ENCODE peak calls at places on chromosomes 4 and X, in five cellular contexts. One of them, this sample, is unnamed.

GRCh38 chr4:153782567-153782966 is 6.3 kb downstream of the SFRP2 start:
- DNase-seq in HCT116: no peak
- DNase-seq in stomach: no peak
- DNase-seq in Caco-2: no peak
- DNase-seq in transverse colon: no peak
- DNase-seq in this sample: no peak

GRCh38 chrX:111503594-111503993 is 7.9 kb upstream of the SERTM2 start:
- DNase-seq in transverse colon: no peak
- DNase-seq in HCT116: no peak
- DNase-seq in stomach: no peak
- DNase-seq in Caco-2: no peak
- DNase-seq in this sample: no peak

GRCh38 chr4:169941141-169941540 is 85.1 kb downstream of the MFAP3L start:
- DNase-seq in Caco-2: no peak
- DNase-seq in stomach: no peak
- DNase-seq in transverse colon: no peak
- DNase-seq in HCT116: no peak
- DNase-seq in this sample: no peak

GRCh38 chr4:78496021-78496643 is 55.4 kb upstream of the ANXA3 start:
- DNase-seq in transverse colon: no peak
- DNase-seq in Caco-2: no peak
- DNase-seq in stomach: no peak
- DNase-seq in HCT116: no peak
- DNase-seq in this sample: no peak

GRCh38 chrX:122817321-122817720 is 366.8 kb upstream of the GRIA3 start:
- DNase-seq in Caco-2: no peak
- DNase-seq in stomach: no peak
- DNase-seq in transverse colon: no peak
- DNase-seq in HCT116: no peak
- DNase-seq in this sample: no peak

GRCh38 chrX:151370906-151371305 is 26.1 kb upstream of the VMA21 start:
- DNase-seq in stomach: no peak
- DNase-seq in transverse colon: no peak
- DNase-seq in HCT116: no peak
- DNase-seq in Caco-2: no peak
- DNase-seq in this sample: no peak

GRCh38 chrX:13428055-13428786 is 108.4 kb upstream of the ATXN3L start:
- DNase-seq in transverse colon: no peak
- DNase-seq in stomach: no peak
- DNase-seq in HCT116: peak; percentile 26
- DNase-seq in Caco-2: no peak
- DNase-seq in this sample: no peak

GRCh38 chrX:34927866-34928265 is 14.7 kb upstream of the FAM47B start:
- DNase-seq in transverse colon: no peak
- DNase-seq in stomach: no peak
- DNase-seq in Caco-2: no peak
- DNase-seq in HCT116: no peak
- DNase-seq in this sample: no peak

GRCh38 chr4:41430796-41431195 is 107.2 kb upstream of the LIMCH1 start:
- DNase-seq in stomach: no peak
- DNase-seq in transverse colon: no peak
- DNase-seq in Caco-2: no peak
- DNase-seq in HCT116: no peak
- DNase-seq in this sample: peak; percentile 38

GRCh38 chrX:12962041-12962504 is 12.8 kb upstream of the TMSB4X start:
- DNase-seq in Caco-2: no peak
- DNase-seq in stomach: no peak
- DNase-seq in HCT116: no peak
- DNase-seq in transverse colon: no peak
- DNase-seq in this sample: no peak

GRCh38 chr4:1727117-1728031 is 6.1 kb downstream of the TACC3 start:
- DNase-seq in Caco-2: no peak
- DNase-seq in HCT116: no peak
- DNase-seq in stomach: peak; percentile 67
- DNase-seq in transverse colon: peak; percentile 54
- DNase-seq in this sample: peak; percentile 80

GRCh38 chrX:19225906-19226305 is 103.6 kb upstream of the ADGRG2 start:
- DNase-seq in stomach: no peak
- DNase-seq in HCT116: no peak
- DNase-seq in Caco-2: peak; percentile 5
- DNase-seq in transverse colon: no peak
- DNase-seq in this sample: no peak

GRCh38 chrX:102624105-102624504 is 24.8 kb downstream of the ARMCX5 start:
- DNase-seq in HCT116: no peak
- DNase-seq in transverse colon: no peak
- DNase-seq in Caco-2: no peak
- DNase-seq in stomach: no peak
- DNase-seq in this sample: no peak

GRCh38 chr4:41964401-41964800 is 17.2 kb upstream of the DCAF4L1 start:
- DNase-seq in HCT116: no peak
- DNase-seq in Caco-2: no peak
- DNase-seq in stomach: no peak
- DNase-seq in transverse colon: no peak
- DNase-seq in this sample: no peak

GRCh38 chr4:94621491-94622080 is 136.2 kb upstream of the BMPR1B start:
- DNase-seq in stomach: no peak
- DNase-seq in HCT116: peak; percentile 38
- DNase-seq in Caco-2: peak; percentile 47
- DNase-seq in transverse colon: no peak
- DNase-seq in this sample: no peak

GRCh38 chr4:185840201-185840600 is 28.2 kb upstream of the SORBS2 start:
- DNase-seq in HCT116: no peak
- DNase-seq in transverse colon: no peak
- DNase-seq in stomach: no peak
- DNase-seq in Caco-2: no peak
- DNase-seq in this sample: no peak

GRCh38 chr4:185839204-185839712 is 27.3 kb upstream of the SORBS2 start:
- DNase-seq in Caco-2: peak; percentile 24
- DNase-seq in transverse colon: peak; percentile 57
- DNase-seq in stomach: no peak
- DNase-seq in HCT116: peak; percentile 54
- DNase-seq in this sample: peak; percentile 61

GRCh38 chr4:185840953-185841352 is 29.0 kb upstream of the SORBS2 start:
- DNase-seq in transverse colon: no peak
- DNase-seq in Caco-2: no peak
- DNase-seq in HCT116: no peak
- DNase-seq in stomach: no peak
- DNase-seq in this sample: no peak

GRCh38 chr4:185839770-185840169 is 27.8 kb upstream of the SORBS2 start:
- DNase-seq in HCT116: no peak
- DNase-seq in Caco-2: no peak
- DNase-seq in transverse colon: no peak
- DNase-seq in stomach: no peak
- DNase-seq in this sample: no peak

GRCh38 chr4:185841451-185841850 is 29.5 kb upstream of the SORBS2 start:
- DNase-seq in transverse colon: no peak
- DNase-seq in stomach: no peak
- DNase-seq in HCT116: no peak
- DNase-seq in Caco-2: no peak
- DNase-seq in this sample: no peak
- H3K4me1 ChIP-seq in transverse colon: peaks cover 21% of the 10 kb centered on the region
- H3K4me1 ChIP-seq in stomach: peaks cover 8% of the 10 kb centered on the region
- H3K4me1 ChIP-seq in HCT116: peaks cover 24% of the 10 kb centered on the region
- H3K4me1 ChIP-seq in Caco-2: peaks cover 33% of the 10 kb centered on the region
- H3K4me1 ChIP-seq in this sample: peaks cover 46% of the 10 kb centered on the region

DNA sequence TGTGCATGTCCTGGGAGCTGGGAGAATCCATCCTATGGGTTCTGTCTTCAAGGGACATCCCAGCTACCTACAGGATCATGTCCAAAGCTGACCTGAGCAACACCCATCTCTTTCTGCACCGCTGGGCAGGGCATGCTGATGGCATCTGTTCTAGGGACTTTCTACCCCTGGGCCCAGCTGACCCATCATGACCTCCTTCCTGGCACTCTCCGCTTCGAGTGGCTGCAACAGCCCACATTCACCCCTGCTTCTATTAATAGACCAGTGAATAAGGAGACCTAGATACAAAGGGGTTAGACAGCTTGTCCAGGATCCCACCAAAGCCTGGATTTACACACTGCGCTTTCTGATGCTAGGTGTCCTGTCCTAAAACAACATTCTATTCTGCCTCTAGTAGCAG is 44.6 kb upstream of the GPR173 start:
- DNase-seq in Caco-2: no peak
- DNase-seq in transverse colon: no peak
- DNase-seq in stomach: no peak
- DNase-seq in HCT116: no peak
- DNase-seq in this sample: no peak
- TF ChIP-seq CTCF in Caco-2: no peak
- TF ChIP-seq CTCF in transverse colon: no peak
- TF ChIP-seq CTCF in stomach: no peak
- TF ChIP-seq CTCF in HCT116: no peak
- TF ChIP-seq CTCF in this sample: no peak

GRCh38 chr4:2832309-2832980 is 11.2 kb upstream of the ADD1 start:
- DNase-seq in stomach: no peak
- DNase-seq in HCT116: no peak
- DNase-seq in Caco-2: no peak
- DNase-seq in transverse colon: peak; percentile 15
- DNase-seq in this sample: peak; percentile 37

GRCh38 chr4:2832981-2833670 is 10.5 kb upstream of the ADD1 start:
- DNase-seq in stomach: peak; percentile 0
- DNase-seq in HCT116: no peak
- DNase-seq in Caco-2: no peak
- DNase-seq in transverse colon: peak; percentile 5
- DNase-seq in this sample: no peak

GRCh38 chr4:2831611-2832308 is 11.9 kb upstream of the ADD1 start:
- DNase-seq in Caco-2: no peak
- DNase-seq in HCT116: no peak
- DNase-seq in stomach: peak; percentile 22
- DNase-seq in transverse colon: peak; percentile 7
- DNase-seq in this sample: peak; percentile 50

GRCh38 chr4:2834001-2834921 is 9.4 kb upstream of the ADD1 start:
- DNase-seq in transverse colon: peak; percentile 7
- DNase-seq in HCT116: no peak
- DNase-seq in Caco-2: no peak
- DNase-seq in stomach: peak; percentile 21
- DNase-seq in this sample: no peak

GRCh38 chr4:2833671-2834000 is 10.0 kb upstream of the ADD1 start:
- DNase-seq in stomach: peak; percentile 17
- DNase-seq in transverse colon: peak; percentile 5
- DNase-seq in HCT116: no peak
- DNase-seq in Caco-2: no peak
- DNase-seq in this sample: no peak
- H3K4me1 ChIP-seq in stomach: peaks cover 28% of the 10 kb centered on the region
- H3K4me1 ChIP-seq in transverse colon: peaks cover 5% of the 10 kb centered on the region
- H3K4me1 ChIP-seq in HCT116: no peaks in the 10 kb centered on the region
- H3K4me1 ChIP-seq in Caco-2: no peaks in the 10 kb centered on the region
- H3K4me1 ChIP-seq in this sample: peaks cover 17% of the 10 kb centered on the region

GRCh38 chr4:28378109-28378830 is 1517.6 kb downstream of the STIM2 start:
- DNase-seq in stomach: no peak
- DNase-seq in Caco-2: no peak
- DNase-seq in HCT116: no peak
- DNase-seq in transverse colon: no peak
- DNase-seq in this sample: no peak
- TF ChIP-seq CTCF in stomach: no peak
- TF ChIP-seq CTCF in Caco-2: no peak
- TF ChIP-seq CTCF in HCT116: no peak
- TF ChIP-seq CTCF in transverse colon: no peak
- TF ChIP-seq CTCF in this sample: no peak

GRCh38 chrX:136778020-136778419 is 2.7 kb downstream of the ARHGEF6 start:
- DNase-seq in stomach: no peak
- DNase-seq in HCT116: no peak
- DNase-seq in transverse colon: no peak
- DNase-seq in Caco-2: no peak
- DNase-seq in this sample: no peak
- H3K4me1 ChIP-seq in stomach: no peaks in the 10 kb centered on the region
- H3K4me1 ChIP-seq in HCT116: no peaks in the 10 kb centered on the region
- H3K4me1 ChIP-seq in transverse colon: no peaks in the 10 kb centered on the region
- H3K4me1 ChIP-seq in Caco-2: no peaks in the 10 kb centered on the region
- H3K4me1 ChIP-seq in this sample: no peaks in the 10 kb centered on the region

GRCh38 chrX:95505721-95506120 is 1178.9 kb upstream of the DIAPH2 start:
- DNase-seq in stomach: no peak
- DNase-seq in HCT116: no peak
- DNase-seq in Caco-2: peak; percentile 29
- DNase-seq in transverse colon: no peak
- DNase-seq in this sample: no peak
- TF ChIP-seq CTCF in stomach: no peak
- TF ChIP-seq CTCF in HCT116: no peak
- TF ChIP-seq CTCF in Caco-2: peak; percentile 30
- TF ChIP-seq CTCF in transverse colon: no peak
- TF ChIP-seq CTCF in this sample: no peak

DNA sequence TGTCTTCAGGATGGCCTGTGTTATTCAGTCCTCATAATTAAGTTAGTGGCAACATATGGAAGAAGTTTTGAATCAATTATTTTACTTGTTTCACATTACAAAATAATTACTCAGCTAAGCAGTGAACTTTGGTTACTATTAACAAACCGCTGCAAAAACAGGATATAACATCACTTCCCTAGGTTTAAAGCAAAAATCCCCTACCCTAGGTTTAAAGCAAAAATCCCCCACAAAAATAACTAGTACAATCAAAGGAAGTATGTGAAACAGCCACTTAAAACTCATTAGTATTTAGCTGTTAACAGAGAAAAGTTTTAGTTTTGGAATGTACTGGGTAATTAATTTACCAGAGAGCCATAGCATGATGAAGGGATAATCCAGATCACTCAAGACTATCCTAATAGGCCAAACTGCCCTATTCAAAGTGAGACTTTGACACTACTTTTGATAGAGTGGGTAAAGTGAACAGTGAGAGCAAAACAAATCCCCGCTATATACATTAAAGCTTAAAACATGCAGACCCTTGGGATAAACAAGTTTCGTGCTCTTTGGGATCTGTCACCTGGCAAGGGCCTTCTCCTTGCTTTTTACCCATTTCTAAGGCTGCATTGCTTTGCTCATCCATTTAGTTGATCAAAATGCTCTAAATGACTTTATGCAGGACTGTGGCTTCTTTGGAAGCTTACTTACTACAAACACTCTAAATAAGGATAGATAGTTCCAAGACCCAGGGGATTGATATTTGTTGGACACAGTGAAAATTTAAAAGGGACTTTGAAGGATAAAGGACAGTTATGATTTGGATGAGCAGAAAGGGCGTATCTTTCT is 36.4 kb upstream of the GPR174 start:
- DNase-seq in stomach: no peak
- DNase-seq in Caco-2: no peak
- DNase-seq in HCT116: no peak
- DNase-seq in transverse colon: no peak
- DNase-seq in this sample: no peak
- H3K4me1 ChIP-seq in stomach: no peaks in the 10 kb centered on the region
- H3K4me1 ChIP-seq in Caco-2: no peaks in the 10 kb centered on the region
- H3K4me1 ChIP-seq in HCT116: no peaks in the 10 kb centered on the region
- H3K4me1 ChIP-seq in transverse colon: no peaks in the 10 kb centered on the region
- H3K4me1 ChIP-seq in this sample: no peaks in the 10 kb centered on the region

DNA sequence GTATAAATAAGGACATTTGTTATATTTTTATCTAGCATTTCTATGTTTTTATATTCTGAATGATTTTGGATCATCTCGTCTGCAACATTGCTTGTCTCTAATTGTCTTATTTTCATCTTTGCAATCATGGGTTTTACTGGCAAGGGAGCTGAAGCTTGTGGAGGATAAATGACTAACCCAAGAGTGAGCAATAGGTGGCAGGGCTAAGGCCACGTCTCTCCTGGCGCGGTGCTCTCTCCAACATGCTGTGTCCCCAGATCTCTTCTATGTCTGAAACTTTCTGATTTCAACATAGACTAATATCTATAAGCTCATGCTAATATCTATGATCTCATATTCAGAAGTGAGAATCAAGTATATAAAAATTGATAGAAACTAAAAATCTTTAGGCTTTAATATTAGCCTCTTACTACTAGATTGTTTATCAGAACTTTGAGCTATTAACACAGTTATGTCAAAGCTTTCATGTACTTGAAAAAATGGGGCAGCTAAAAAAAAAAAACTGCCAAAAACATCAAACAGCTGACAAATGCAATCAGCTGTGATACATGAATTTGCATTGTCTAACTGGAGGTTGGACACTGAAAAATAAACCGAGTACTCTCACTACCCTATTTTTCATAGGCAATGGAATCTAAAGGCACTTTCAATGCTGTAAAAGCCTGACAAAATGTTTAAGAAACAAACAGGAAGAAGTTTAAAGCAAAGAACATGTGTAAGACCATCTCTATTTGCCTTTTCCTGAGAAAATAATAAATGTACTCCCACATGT is 169.2 kb downstream of the TMA16 start:
- DNase-seq in transverse colon: no peak
- DNase-seq in stomach: no peak
- DNase-seq in HCT116: no peak
- DNase-seq in Caco-2: no peak
- DNase-seq in this sample: no peak
- TF ChIP-seq CTCF in transverse colon: no peak
- TF ChIP-seq CTCF in stomach: no peak
- TF ChIP-seq CTCF in HCT116: no peak
- TF ChIP-seq CTCF in Caco-2: no peak
- TF ChIP-seq CTCF in this sample: no peak